ENCODE peak calls at places on chromosomes 16 and 17, in five cellular contexts. N, P, R, S and Q are unnamed samples.
A peak's percentile ranks its signal among the peaks of the same experiment; 100 is the strongest.

GRCh38 chr16:84177740-84178070 is 9.2 kb downstream of the TAF1C start:
- DNase-seq in N (no peak), P (no peak), R (no peak), S (no peak), Q (no peak)

GRCh38 chr16:9943121-9943520 is 239.1 kb downstream of the GRIN2A start:
- DNase-seq in S (no peak), P (no peak), R (no peak), N (no peak), Q (no peak)

GRCh38 chr16:69820926-69821541 is 58.9 kb downstream of the WWP2 start:
- DNase-seq in P (no peak), S (no peak), R (peak; percentile 44), N (no peak), Q (no peak)

GRCh38 chr17:72461757-72462156 is 340.9 kb downstream of the SOX9 start:
- DNase-seq in S (no peak), N (no peak), R (no peak), P (no peak), Q (no peak)

GRCh38 chr17:29039764-29040598 is 3.0 kb upstream of the PIPOX start:
- DNase-seq in P (no peak), R (no peak), S (peak; percentile 91), N (no peak), Q (no peak)

GRCh38 chr17:78182504-78182903 is 4.3 kb downstream of the TK1 start:
- DNase-seq in N (no peak), R (peak; percentile 83), S (no peak), P (no peak), Q (no peak)

GRCh38 chr17:34443832-34444469 is 80.9 kb upstream of the CCL1 start:
- DNase-seq in S (peak; percentile 38), N (peak; percentile 21), R (peak; percentile 4), P (no peak), Q (no peak)

GRCh38 chr16:682493-683395 is 1.4 kb downstream of the JMJD8 start:
- DNase-seq in P (no peak), S (no peak), N (no peak), R (no peak), Q (no peak)

GRCh38 chr16:86307518-86307903 is 202.8 kb upstream of the FOXF1 start:
- DNase-seq in N (no peak), P (no peak), R (no peak), S (peak; percentile 19), Q (no peak)

GRCh38 chr17:14417336-14417735 is 116.5 kb downstream of the HS3ST3B1 start:
- DNase-seq in N (no peak), R (no peak), P (no peak), S (no peak), Q (no peak)

GRCh38 chr16:35391328-35391727 is 1931.9 kb downstream of the TP53TG3F start:
- DNase-seq in S (peak; percentile 21), P (peak; percentile 2), N (peak; percentile 34), R (peak; percentile 15), Q (peak; percentile 11)

GRCh38 chr17:32136856-32137255 is 5.4 kb upstream of the RHOT1 start:
- DNase-seq in S (no peak), P (no peak), R (no peak), N (no peak), Q (no peak)

GRCh38 chr16:49726155-49726554 is 129.8 kb downstream of the ZNF423 start:
- DNase-seq in S (no peak), N (no peak), R (no peak), P (no peak), Q (no peak)

GRCh38 chr17:68125471-68125870 is 89.9 kb downstream of the KPNA2 start:
- DNase-seq in R (no peak), P (no peak), N (no peak), S (no peak), Q (no peak)

GRCh38 chr16:7541026-7541425 is 208.4 kb downstream of the RBFOX1 start:
- DNase-seq in P (no peak), R (no peak), N (no peak), S (no peak), Q (no peak)

GRCh38 chr17:62797959-62798358 is 10.2 kb downstream of the MARCHF10 start:
- DNase-seq in R (no peak), P (no peak), S (peak; percentile 19), N (no peak), Q (no peak)

GRCh38 chr16:17776888-17777287 is 306.1 kb upstream of the XYLT1 start:
- DNase-seq in R (no peak), P (no peak), N (no peak), S (no peak), Q (no peak)

GRCh38 chr17:38994026-38994425 is 26.8 kb upstream of the FBXO47 start:
- DNase-seq in S (no peak), R (no peak), N (no peak), P (no peak), Q (no peak)

GRCh38 chr17:9648521-9649110 is 3.3 kb downstream of the USP43 start:
- DNase-seq in N (no peak), S (no peak), P (no peak), R (no peak), Q (no peak)

GRCh38 chr17:40936976-40937375 is 470 bp downstream of the KRT23 start:
- DNase-seq in P (no peak), R (no peak), S (no peak), N (no peak), Q (no peak)